ENCODE peak calls at places on chromosomes 4 and X, in five cellular contexts. B is heart left ventricle, T is tibial nerve, Z is GM23338, W is AG10803. K is an unnamed sample.

GRCh38 chr4:140149851-140150635 is 3.9 kb downstream of the MAML3 start:
- DNase-seq in B (peak), T (peak), Z (peak), W (peak), K (peak)

GRCh38 chr4:65510976-65511375 is 159.3 kb downstream of the EPHA5 start:
- DNase-seq in B (no peak), T (no peak), Z (no peak), W (peak), K (peak)

GRCh38 chr4:18020145-18020670 is 1.3 kb downstream of the LCORL start:
- DNase-seq in B (no peak), T (no peak), Z (peak), W (peak), K (peak)

GRCh38 chr4:8110071-8110986 is 48.3 kb downstream of the ABLIM2 start:
- DNase-seq in B (no peak), T (no peak), Z (peak), W (no peak), K (peak)

GRCh38 chr4:6546681-6547447 is 28.1 kb upstream of the MAN2B2 start:
- DNase-seq in B (no peak), T (no peak), Z (peak), W (peak), K (peak)

GRCh38 chr4:7462509-7462971 is 27.8 kb upstream of the PSAPL1 start:
- DNase-seq in B (peak), T (peak), Z (peak), W (peak), K (peak)

GRCh38 chr4:85783483-85783882 is 308.5 kb downstream of the ARHGAP24 start:
- DNase-seq in B (no peak), T (no peak), Z (no peak), W (peak), K (peak)

GRCh38 chr4:52822583-52823477 is 39.3 kb upstream of the RASL11B start:
- DNase-seq in B (no peak), T (peak), Z (no peak), W (peak), K (peak)

GRCh38 chrX:94058728-94059382 is 384.8 kb downstream of the FAM133A start:
- DNase-seq in B (no peak), T (no peak), Z (peak), W (no peak), K (peak)

GRCh38 chr4:186749611-186750281 is 26.1 kb upstream of the FAT1 start:
- DNase-seq in B (no peak), T (no peak), Z (no peak), W (no peak), K (no peak)

GRCh38 chrX:126456136-126456535 is 96.5 kb downstream of the DCAF12L1 start:
- DNase-seq in B (no peak), T (no peak), Z (peak), W (no peak), K (no peak)

GRCh38 chr4:56870927-56871326 is 36.8 kb upstream of the REST start:
- DNase-seq in B (no peak), T (no peak), Z (peak), W (peak), K (no peak)

GRCh38 chr4:117545042-117545441 is 459.7 kb upstream of the TRAM1L1 start:
- DNase-seq in B (no peak), T (no peak), Z (no peak), W (no peak), K (peak)

GRCh38 chrX:24260827-24261550 is 52.9 kb downstream of the SUPT20HL2 start:
- DNase-seq in B (no peak), T (peak), Z (no peak), W (peak), K (no peak)

DNA sequence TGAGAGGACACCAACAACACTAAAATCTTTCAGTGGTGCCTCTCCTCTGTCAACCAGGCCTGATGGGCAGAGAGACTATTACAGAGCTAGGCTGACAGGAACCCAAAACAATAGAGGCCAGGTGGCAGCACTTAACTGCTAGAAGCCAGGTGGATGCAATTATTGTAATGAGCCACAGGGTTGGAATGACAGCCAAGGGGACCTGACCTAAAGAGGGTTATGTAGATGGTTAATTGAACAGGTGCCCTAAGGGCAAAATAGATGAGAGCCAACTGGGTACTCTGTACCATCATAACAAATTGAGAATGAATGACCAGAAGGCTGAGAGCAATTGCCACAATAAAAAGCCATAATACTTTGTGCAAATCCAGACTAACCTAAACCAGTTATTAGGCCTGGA is 24.7 kb upstream of the FRAS1 start:
- DNase-seq in B (no peak), T (no peak), Z (peak), W (no peak), K (peak)
- TF ChIP-seq CTCF in B (peak), T (no peak), Z (peak), W (no peak), K (no peak)

GRCh38 chr4:22635692-22636091 is 57.0 kb upstream of the GBA3 start:
- DNase-seq in B (no peak), T (no peak), Z (peak), W (no peak), K (no peak)
- TF ChIP-seq CTCF in B (no peak), T (no peak), Z (peak), W (no peak), K (no peak)

GRCh38 chr4:38759077-38759789 is 23.6 kb downstream of the TLR10 start:
- DNase-seq in B (peak), T (peak), Z (peak), W (peak), K (peak)

GRCh38 chr4:38760915-38761314 is 21.9 kb downstream of the TLR10 start:
- DNase-seq in B (no peak), T (no peak), Z (no peak), W (no peak), K (no peak)

GRCh38 chr4:38762560-38762959 is 20.2 kb downstream of the TLR10 start:
- DNase-seq in B (no peak), T (no peak), Z (no peak), W (no peak), K (no peak)

GRCh38 chr4:38759790-38760122 is 23.0 kb downstream of the TLR10 start:
- DNase-seq in B (no peak), T (no peak), Z (no peak), W (no peak), K (no peak)

DNA sequence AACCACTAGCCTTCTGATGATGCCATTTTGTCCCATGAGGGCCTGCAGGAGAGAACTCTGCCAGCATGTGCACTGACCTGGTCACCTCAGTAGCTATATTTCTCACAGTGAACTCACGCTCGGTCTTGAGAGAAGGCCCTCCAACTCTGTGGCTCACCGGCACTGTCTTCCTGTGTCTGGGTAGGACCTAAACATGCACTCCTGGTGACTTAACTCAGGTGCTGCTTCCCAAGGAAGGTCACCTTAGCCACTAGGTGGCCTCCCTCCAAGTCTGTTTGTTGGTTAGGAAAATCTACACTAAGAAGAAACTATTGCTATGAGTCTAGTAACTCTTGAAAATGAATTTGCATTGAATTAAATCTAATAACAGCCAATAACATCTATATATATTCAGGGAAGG is 24.8 kb downstream of the TLR10 start:
- DNase-seq in B (no peak), T (no peak), Z (peak), W (no peak), K (peak)
- TF ChIP-seq CTCF in B (no peak), T (no peak), Z (peak), W (no peak), K (peak)

GRCh38 chrX:19535481-19535880 is 20.2 kb upstream of the MAP3K15 start:
- DNase-seq in B (no peak), T (no peak), Z (peak), W (peak), K (peak)
- TF ChIP-seq CTCF in B (no peak), T (no peak), Z (peak), W (peak), K (peak)

DNA sequence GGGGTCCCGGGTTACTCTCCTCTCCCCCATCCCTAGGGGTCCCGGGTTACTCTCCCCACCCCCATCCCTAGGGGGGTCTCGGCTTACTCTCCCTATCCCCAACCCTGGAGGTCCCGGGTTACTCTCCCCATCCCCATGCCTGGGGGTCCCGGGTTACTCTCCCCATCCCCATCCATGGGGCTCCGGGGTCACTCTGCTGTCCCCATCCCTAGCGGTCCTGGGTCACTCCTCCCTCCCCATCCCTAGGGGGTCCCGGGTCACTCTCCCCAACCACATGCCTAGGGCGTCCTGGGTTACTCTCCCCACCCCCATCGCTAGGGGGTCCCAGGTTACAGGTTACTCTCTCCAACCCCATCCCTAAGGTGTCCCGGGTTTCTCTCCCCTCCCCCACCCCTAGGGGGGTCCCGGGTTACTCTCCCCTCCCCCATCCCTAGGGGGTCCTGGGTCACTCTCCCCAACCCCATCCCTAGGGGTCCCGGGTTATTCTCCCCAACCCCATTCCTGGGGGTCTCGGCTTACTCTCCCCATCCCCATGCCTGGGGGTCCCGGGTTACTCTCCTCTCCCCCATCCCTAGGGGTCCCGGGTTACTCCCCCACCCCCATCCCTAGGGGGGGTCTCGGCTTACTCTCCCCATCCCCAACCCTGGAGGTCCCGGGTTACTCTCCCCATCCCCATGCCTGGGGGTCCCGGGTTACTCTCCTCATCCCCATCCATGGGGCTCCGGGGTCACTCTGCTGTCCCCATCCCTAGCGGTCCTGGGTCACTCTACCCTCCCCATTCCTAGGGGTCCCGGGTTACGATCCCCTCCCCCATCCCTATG is 823 bp downstream of the ASMTL start:
- DNase-seq in B (peak), T (no peak), Z (no peak), W (no peak), K (no peak)
- TF ChIP-seq CTCF in B (no peak), T (no peak), Z (no peak), W (no peak), K (no peak)

GRCh38 chrX:153971124-153971631 is 440 bp downstream of the HCFC1 start:
- DNase-seq in B (peak), T (peak), Z (peak), W (peak), K (peak)
- TF ChIP-seq CTCF in B (no peak), T (no peak), Z (no peak), W (no peak), K (no peak)

GRCh38 chrX:79413009-79413408 is 45.9 kb upstream of the ITM2A start:
- DNase-seq in B (no peak), T (peak), Z (peak), W (peak), K (peak)
- TF ChIP-seq CTCF in B (peak), T (peak), Z (peak), W (peak), K (peak)

DNA sequence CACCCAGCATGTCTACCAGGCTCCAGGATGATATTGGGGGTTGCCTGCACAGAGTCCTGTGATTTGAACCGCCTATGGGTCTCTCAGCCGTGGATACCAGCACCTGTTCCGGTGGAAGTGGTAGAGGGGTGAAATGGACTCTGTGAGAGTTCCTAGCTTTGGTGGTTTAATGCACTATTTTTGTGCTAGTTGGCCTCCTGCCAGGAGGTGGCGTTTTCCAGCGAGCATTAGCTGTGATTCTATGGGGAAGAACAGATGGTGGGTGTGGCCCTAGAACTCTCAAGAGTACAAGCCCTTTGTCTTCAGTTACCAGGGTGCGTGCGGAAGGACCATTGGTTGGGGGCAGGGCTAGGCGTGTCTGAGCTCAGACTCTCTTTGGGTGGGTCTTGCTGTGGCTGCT is 316.9 kb upstream of the AMOT start:
- DNase-seq in B (no peak), T (no peak), Z (peak), W (no peak), K (no peak)
- TF ChIP-seq CTCF in B (no peak), T (no peak), Z (peak), W (no peak), K (no peak)

GRCh38 chr4:87257523-87257922 is 37.1 kb upstream of the KLHL8 start:
- DNase-seq in B (no peak), T (no peak), Z (no peak), W (no peak), K (no peak)
- TF ChIP-seq CTCF in B (no peak), T (no peak), Z (no peak), W (no peak), K (no peak)

K was measured in MCF 10A.